ENCODE peak calls at places on chromosome 20, in ten cellular contexts. W is esophagus muscularis mucosa, R is spleen, V is HCT116, B is suprapubic skin, T is transverse colon, L is breast epithelium, Z is upper lobe of left lung, D is stomach, M is HepG2. X is an unnamed sample.

GRCh38 chr20:16775961-16776360 is 27.8 kb downstream of the OTOR start:
- DNase-seq in W (no peak), R (no peak), V (no peak), B (no peak), T (no peak), L (no peak), Z (no peak), D (no peak), M (no peak), X (no peak)

GRCh38 chr20:18101125-18101820 is 36.4 kb upstream of the KAT14 start:
- DNase-seq in W (peak; percentile 80), R (no peak), V (no peak), B (no peak), T (no peak), L (no peak), Z (no peak), D (no peak), M (no peak), X (no peak)

GRCh38 chr20:32695089-32695488 is 21.3 kb upstream of the C20orf203 start:
- DNase-seq in W (no peak), R (no peak), V (no peak), B (no peak), T (no peak), L (no peak), Z (no peak), D (no peak), M (no peak), X (no peak)

GRCh38 chr20:62303327-62304226 is 780 bp downstream of the ADRM1 start:
- DNase-seq in W (no peak), R (no peak), V (no peak), B (no peak), T (peak; percentile 23), L (no peak), Z (peak; percentile 79), D (no peak), M (peak; percentile 89), X (peak; percentile 65)

GRCh38 chr20:41318271-41318649 is 729 bp upstream of the ZHX3 start:
- DNase-seq in W (no peak), R (no peak), V (no peak), B (no peak), T (no peak), L (no peak), Z (no peak), D (no peak), M (peak; percentile 39), X (no peak)

GRCh38 chr20:41437836-41438235 is 71.2 kb upstream of the EMILIN3 start:
- DNase-seq in W (no peak), R (no peak), V (no peak), B (no peak), T (no peak), L (no peak), Z (no peak), D (no peak), M (no peak), X (no peak)

GRCh38 chr20:53510266-53510665 is 83.4 kb downstream of the ZNF217 start:
- DNase-seq in W (no peak), R (no peak), V (no peak), B (no peak), T (no peak), L (no peak), Z (no peak), D (no peak), M (no peak), X (no peak)

GRCh38 chr20:44981736-44982406 is 15.6 kb downstream of the STK4 start:
- DNase-seq in W (no peak), R (no peak), V (no peak), B (no peak), T (no peak), L (no peak), Z (no peak), D (no peak), M (no peak), X (no peak)

GRCh38 chr20:14497004-14497403 is 159.6 kb upstream of the FLRT3 start:
- DNase-seq in W (no peak), R (no peak), V (no peak), B (no peak), T (no peak), L (no peak), Z (no peak), D (no peak), M (no peak), X (no peak)

GRCh38 chr20:51374961-51375360 is 167.6 kb downstream of the NFATC2 start:
- DNase-seq in W (no peak), R (peak; percentile 67), V (no peak), B (peak; percentile 59), T (no peak), L (no peak), Z (no peak), D (no peak), M (no peak), X (no peak)

GRCh38 chr20:34096699-34097420 is 15.2 kb downstream of the EIF2S2 start:
- DNase-seq in W (no peak), R (no peak), V (no peak), B (no peak), T (no peak), L (no peak), Z (no peak), D (no peak), M (no peak), X (no peak)

GRCh38 chr20:51012357-51012756 is 10.6 kb downstream of the KCNG1 start:
- DNase-seq in W (no peak), R (no peak), V (no peak), B (no peak), T (no peak), L (no peak), Z (no peak), D (no peak), M (no peak), X (no peak)

GRCh38 chr20:52490715-52491430 is 299.3 kb upstream of the ZFP64 start:
- DNase-seq in W (peak; percentile 37), R (no peak), V (no peak), B (no peak), T (no peak), L (no peak), Z (no peak), D (no peak), M (no peak), X (no peak)

GRCh38 chr20:32971703-32972161 is 32.5 kb downstream of the SUN5 start:
- DNase-seq in W (peak; percentile 66), R (no peak), V (no peak), B (no peak), T (no peak), L (no peak), Z (no peak), D (no peak), M (no peak), X (no peak)

GRCh38 chr20:18288748-18289705 is 700 bp downstream of the ZNF133 start:
- DNase-seq in W (no peak), R (peak; percentile 83), V (no peak), B (peak; percentile 62), T (no peak), L (peak; percentile 22), Z (no peak), D (no peak), M (peak; percentile 42), X (peak; percentile 5)

DNA sequence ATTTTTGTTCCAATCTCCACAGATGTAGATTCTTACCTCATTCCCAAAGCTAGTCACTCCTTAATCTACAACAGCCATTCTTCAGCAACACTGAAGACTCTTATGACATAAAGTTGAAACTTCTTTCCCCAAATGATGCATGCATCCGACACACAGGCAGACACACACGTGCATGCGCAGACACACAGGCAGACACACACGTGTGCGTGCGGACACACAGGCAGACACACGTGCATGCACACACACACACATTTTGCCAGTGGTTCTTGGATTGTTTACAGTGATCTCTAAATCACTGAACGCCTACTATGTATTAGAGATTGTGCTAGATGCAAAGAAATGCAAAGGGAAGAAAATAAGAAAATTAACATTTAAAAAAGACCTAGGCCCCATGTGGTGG is 9.0 kb upstream of the TRPC4AP start:
- DNase-seq in W (no peak), R (no peak), V (no peak), B (no peak), T (no peak), L (no peak), Z (no peak), D (no peak), M (no peak), X (no peak)
- TF ChIP-seq POLR2A in W (no peak), R (no peak), V (no peak), B (no peak), T (no peak), L (no peak), Z (no peak), D (no peak), M (no peak), X (no peak)

GRCh38 chr20:36754656-36755222 is 8.8 kb upstream of the NDRG3 start:
- DNase-seq in W (no peak), R (no peak), V (peak; percentile 37), B (no peak), T (peak; percentile 54), L (peak; percentile 25), Z (no peak), D (no peak), M (peak; percentile 84), X (no peak)
- TF ChIP-seq POLR2AphosphoS5 in W (peak; percentile 46), R (no peak), V (no peak), B (no peak), T (peak; percentile 8), L (no peak), Z (peak; percentile 57), D (no peak), M (no peak), X (no peak)

GRCh38 chr20:24608926-24609667 is 139.7 kb downstream of the SYNDIG1 start:
- DNase-seq in W (no peak), R (no peak), V (no peak), B (no peak), T (no peak), L (no peak), Z (no peak), D (no peak), M (no peak), X (no peak)

GRCh38 chr20:24609757-24610156 is 140.3 kb downstream of the SYNDIG1 start:
- DNase-seq in W (peak; percentile 45), R (no peak), V (no peak), B (no peak), T (no peak), L (no peak), Z (no peak), D (no peak), M (no peak), X (no peak)

GRCh38 chr20:24611360-24612140 is 142.1 kb downstream of the SYNDIG1 start:
- DNase-seq in W (peak; percentile 82), R (no peak), V (no peak), B (no peak), T (no peak), L (no peak), Z (no peak), D (no peak), M (no peak), X (no peak)

GRCh38 chr20:24612799-24613775 is 143.7 kb downstream of the SYNDIG1 start:
- DNase-seq in W (peak; percentile 84), R (no peak), V (no peak), B (no peak), T (no peak), L (no peak), Z (peak; percentile 50), D (no peak), M (no peak), X (no peak)

GRCh38 chr20:24610341-24611115 is 141.1 kb downstream of the SYNDIG1 start:
- DNase-seq in W (peak; percentile 90), R (no peak), V (no peak), B (no peak), T (no peak), L (peak; percentile 36), Z (no peak), D (no peak), M (no peak), X (no peak)
- TF ChIP-seq POLR2A in W (no peak), R (no peak), V (no peak), B (no peak), T (no peak), L (no peak), Z (no peak), D (no peak), M (no peak), X (no peak)

GRCh38 chr20:43189614-43190331 is at the start of gene PTPRT:
- DNase-seq in W (no peak), R (no peak), V (no peak), B (no peak), T (no peak), L (no peak), Z (peak; percentile 82), D (no peak), M (no peak), X (no peak)
- TF ChIP-seq POLR2AphosphoS5 in W (no peak), R (no peak), V (no peak), B (no peak), T (no peak), L (no peak), Z (no peak), D (no peak), M (no peak), X (no peak)

X was measured in GM12891.